ENCODE peak calls at places on chromosomes 7 and 10, in five cellular contexts. One of them, this sample, is unnamed.

GRCh38 chr7:130904031-130904757 is 170.2 kb upstream of the KLF14 start:
- DNase-seq in spleen: no peak
- DNase-seq in foreskin fibroblast: peak; percentile 84
- DNase-seq in omental fat pad: no peak
- DNase-seq in HFF-Myc: peak; percentile 89
- DNase-seq in this sample: peak; percentile 64

GRCh38 chr10:26391701-26392695 is 46.1 kb upstream of the APBB1IP start:
- DNase-seq in HFF-Myc: no peak
- DNase-seq in foreskin fibroblast: no peak
- DNase-seq in omental fat pad: no peak
- DNase-seq in spleen: peak; percentile 85
- DNase-seq in this sample: no peak

GRCh38 chr7:15081891-15082290 is 179.3 kb upstream of the DGKB start:
- DNase-seq in spleen: no peak
- DNase-seq in omental fat pad: no peak
- DNase-seq in HFF-Myc: no peak
- DNase-seq in foreskin fibroblast: no peak
- DNase-seq in this sample: no peak

GRCh38 chr10:69748621-69749020 is 53.1 kb upstream of the COL13A1 start:
- DNase-seq in omental fat pad: no peak
- DNase-seq in HFF-Myc: no peak
- DNase-seq in spleen: no peak
- DNase-seq in foreskin fibroblast: no peak
- DNase-seq in this sample: no peak

GRCh38 chr7:68613405-68613804 is 984.9 kb upstream of the AUTS2 start:
- DNase-seq in omental fat pad: no peak
- DNase-seq in foreskin fibroblast: no peak
- DNase-seq in HFF-Myc: no peak
- DNase-seq in spleen: no peak
- DNase-seq in this sample: no peak

GRCh38 chr7:124084024-124084423 is 51.2 kb upstream of the TMEM229A start:
- DNase-seq in spleen: no peak
- DNase-seq in HFF-Myc: no peak
- DNase-seq in omental fat pad: no peak
- DNase-seq in foreskin fibroblast: no peak
- DNase-seq in this sample: no peak

GRCh38 chr7:28389504-28390385 is 22.6 kb upstream of the CREB5 start:
- DNase-seq in omental fat pad: no peak
- DNase-seq in foreskin fibroblast: peak; percentile 52
- DNase-seq in HFF-Myc: peak; percentile 56
- DNase-seq in spleen: no peak
- DNase-seq in this sample: peak; percentile 39

GRCh38 chr7:53350241-53350640 is 314.8 kb downstream of the POM121L12 start:
- DNase-seq in HFF-Myc: no peak
- DNase-seq in spleen: no peak
- DNase-seq in omental fat pad: no peak
- DNase-seq in foreskin fibroblast: no peak
- DNase-seq in this sample: no peak

GRCh38 chr7:27173412-27174076 is 576 bp downstream of the HOXA10 start:
- DNase-seq in spleen: peak; percentile 91
- DNase-seq in HFF-Myc: no peak
- DNase-seq in foreskin fibroblast: no peak
- DNase-seq in omental fat pad: peak; percentile 21
- DNase-seq in this sample: no peak

GRCh38 chr7:69597278-69598076 is 798 bp upstream of the AUTS2 start:
- DNase-seq in foreskin fibroblast: no peak
- DNase-seq in spleen: peak; percentile 89
- DNase-seq in HFF-Myc: no peak
- DNase-seq in omental fat pad: no peak
- DNase-seq in this sample: no peak

GRCh38 chr10:21604651-21605050 is 70.6 kb downstream of the MLLT10 start:
- DNase-seq in omental fat pad: no peak
- DNase-seq in foreskin fibroblast: no peak
- DNase-seq in spleen: no peak
- DNase-seq in HFF-Myc: no peak
- DNase-seq in this sample: no peak

GRCh38 chr7:132343196-132343595 is 233.1 kb downstream of the PLXNA4 start:
- DNase-seq in foreskin fibroblast: peak; percentile 13
- DNase-seq in omental fat pad: no peak
- DNase-seq in spleen: no peak
- DNase-seq in HFF-Myc: no peak
- DNase-seq in this sample: no peak

GRCh38 chr7:23043441-23043840 is 29.5 kb upstream of the HYCC1 start:
- DNase-seq in omental fat pad: no peak
- DNase-seq in HFF-Myc: no peak
- DNase-seq in spleen: no peak
- DNase-seq in foreskin fibroblast: no peak
- DNase-seq in this sample: no peak

GRCh38 chr7:56028942-56029630 is 22.2 kb downstream of the PSPH start:
- DNase-seq in foreskin fibroblast: no peak
- DNase-seq in omental fat pad: no peak
- DNase-seq in spleen: no peak
- DNase-seq in HFF-Myc: no peak
- DNase-seq in this sample: peak; percentile 69

GRCh38 chr7:70566659-70567058 is 565.3 kb upstream of the GALNT17 start:
- DNase-seq in foreskin fibroblast: no peak
- DNase-seq in omental fat pad: no peak
- DNase-seq in HFF-Myc: no peak
- DNase-seq in spleen: no peak
- DNase-seq in this sample: no peak

GRCh38 chr7:29194206-29194593 is 375 bp upstream of the CHN2 start:
- DNase-seq in HFF-Myc: no peak
- DNase-seq in foreskin fibroblast: no peak
- DNase-seq in spleen: peak; percentile 81
- DNase-seq in omental fat pad: no peak
- DNase-seq in this sample: no peak

GRCh38 chr10:125550362-125550761 is 132.6 kb downstream of the TEX36 start:
- DNase-seq in HFF-Myc: peak; percentile 6
- DNase-seq in foreskin fibroblast: peak; percentile 35
- DNase-seq in spleen: no peak
- DNase-seq in omental fat pad: no peak
- DNase-seq in this sample: no peak

GRCh38 chr10:95907454-95908253 is at the start of gene CC2D2B:
- DNase-seq in HFF-Myc: peak; percentile 37
- DNase-seq in foreskin fibroblast: peak; percentile 78
- DNase-seq in spleen: peak; percentile 94
- DNase-seq in omental fat pad: peak; percentile 64
- DNase-seq in this sample: peak; percentile 46

GRCh38 chr10:110358869-110359629 is 54.3 kb upstream of the SMNDC1 start:
- DNase-seq in spleen: no peak
- DNase-seq in omental fat pad: no peak
- DNase-seq in foreskin fibroblast: no peak
- DNase-seq in HFF-Myc: no peak
- DNase-seq in this sample: no peak

GRCh38 chr7:98733036-98733435 is 116.0 kb downstream of the NPTX2 start:
- DNase-seq in foreskin fibroblast: peak; percentile 8
- DNase-seq in HFF-Myc: no peak
- DNase-seq in omental fat pad: no peak
- DNase-seq in spleen: no peak
- DNase-seq in this sample: no peak

GRCh38 chr7:33534830-33535229 is 370.5 kb upstream of the BMPER start:
- DNase-seq in foreskin fibroblast: no peak
- DNase-seq in omental fat pad: no peak
- DNase-seq in HFF-Myc: no peak
- DNase-seq in spleen: no peak
- DNase-seq in this sample: peak; percentile 6

GRCh38 chr7:134722786-134723322 is 56.6 kb upstream of the CALD1 start:
- DNase-seq in foreskin fibroblast: no peak
- DNase-seq in omental fat pad: no peak
- DNase-seq in spleen: no peak
- DNase-seq in HFF-Myc: no peak
- DNase-seq in this sample: no peak

GRCh38 chr7:103343332-103343731 is 1.2 kb downstream of the DNAJC2 start:
- DNase-seq in foreskin fibroblast: no peak
- DNase-seq in omental fat pad: no peak
- DNase-seq in spleen: no peak
- DNase-seq in HFF-Myc: no peak
- DNase-seq in this sample: no peak

GRCh38 chr7:119918185-119918584 is 354.8 kb upstream of the KCND2 start:
- DNase-seq in spleen: no peak
- DNase-seq in HFF-Myc: no peak
- DNase-seq in omental fat pad: no peak
- DNase-seq in foreskin fibroblast: no peak
- DNase-seq in this sample: no peak

GRCh38 chr7:102451371-102452054 is 13.2 kb downstream of the ALKBH4 start:
- DNase-seq in spleen: no peak
- DNase-seq in foreskin fibroblast: no peak
- DNase-seq in omental fat pad: no peak
- DNase-seq in HFF-Myc: no peak
- DNase-seq in this sample: no peak

GRCh38 chr10:29353291-29353690 is 64.4 kb downstream of the LYZL1 start:
- DNase-seq in foreskin fibroblast: no peak
- DNase-seq in spleen: no peak
- DNase-seq in HFF-Myc: no peak
- DNase-seq in omental fat pad: no peak
- DNase-seq in this sample: no peak

GRCh38 chr10:71921319-71922027 is 42.7 kb upstream of the CHST3 start:
- DNase-seq in spleen: no peak
- DNase-seq in HFF-Myc: no peak
- DNase-seq in foreskin fibroblast: no peak
- DNase-seq in omental fat pad: no peak
- DNase-seq in this sample: no peak

This sample was measured in AG04450.